ENCODE peak calls at places on chromosomes 11 and 22, in eight cellular contexts. A, Y, E, R, U, D, Q and B are unnamed samples.

GRCh38 chr11:76206327-76207081 is at the start of gene WNT11:
- DNase-seq in A (peak), Y (peak), E (no peak), R (peak), U (peak), D (no peak), Q (no peak), B (no peak)

GRCh38 chr22:27011717-27012116 is 354.3 kb downstream of the MIAT start:
- DNase-seq in A (no peak), Y (no peak), E (no peak), R (no peak), U (no peak), D (no peak), Q (no peak), B (no peak)

GRCh38 chr22:35995772-35996171 is 32.9 kb downstream of the RBFOX2 start:
- DNase-seq in A (peak), Y (peak), E (no peak), R (no peak), U (no peak), D (no peak), Q (no peak), B (peak)

GRCh38 chr22:21937821-21938070 is 14.9 kb downstream of the PPM1F start:
- DNase-seq in A (no peak), Y (peak), E (no peak), R (no peak), U (no peak), D (no peak), Q (no peak), B (no peak)

GRCh38 chr11:86089659-86090058 is 20.8 kb upstream of the PICALM start:
- DNase-seq in A (no peak), Y (no peak), E (no peak), R (no peak), U (no peak), D (no peak), Q (no peak), B (no peak)

GRCh38 chr11:125572916-125573315 is 3.6 kb downstream of the EI24 start:
- DNase-seq in A (no peak), Y (no peak), E (no peak), R (no peak), U (no peak), D (no peak), Q (no peak), B (no peak)

GRCh38 chr11:22764732-22765131 is 64.9 kb downstream of the SVIP start:
- DNase-seq in A (no peak), Y (no peak), E (no peak), R (no peak), U (no peak), D (no peak), Q (no peak), B (no peak)

GRCh38 chr11:44747339-44747738 is 20.6 kb downstream of the TSPAN18 start:
- DNase-seq in A (no peak), Y (no peak), E (no peak), R (no peak), U (no peak), D (no peak), Q (no peak), B (no peak)

GRCh38 chr11:8807544-8808225 is 103.3 kb upstream of the AKIP1 start:
- DNase-seq in A (peak), Y (no peak), E (no peak), R (no peak), U (no peak), D (no peak), Q (no peak), B (peak)

GRCh38 chr11:49995559-49995958 is 13.2 kb upstream of the OR4C12 start:
- DNase-seq in A (peak), Y (no peak), E (no peak), R (peak), U (peak), D (no peak), Q (no peak), B (no peak)

GRCh38 chr11:69504576-69505420 is 23.3 kb downstream of the LINC01488 start:
- DNase-seq in A (no peak), Y (no peak), E (no peak), R (no peak), U (no peak), D (no peak), Q (no peak), B (peak)

GRCh38 chr22:40401981-40402406 is 31.6 kb downstream of the SGSM3 start:
- DNase-seq in A (no peak), Y (no peak), E (no peak), R (no peak), U (no peak), D (no peak), Q (no peak), B (no peak)

GRCh38 chr11:107609384-107610218 is 18.7 kb downstream of the ELMOD1 start:
- DNase-seq in A (no peak), Y (no peak), E (no peak), R (no peak), U (no peak), D (no peak), Q (no peak), B (no peak)

GRCh38 chr11:82899957-82900276 is 313 bp downstream of the PRCP start:
- DNase-seq in A (no peak), Y (no peak), E (no peak), R (peak), U (no peak), D (no peak), Q (no peak), B (no peak)

GRCh38 chr11:104956528-104956927 is 11.8 kb downstream of the CASP4 start:
- DNase-seq in A (no peak), Y (no peak), E (no peak), R (no peak), U (peak), D (no peak), Q (no peak), B (no peak)

GRCh38 chr11:134041791-134042696 is 26.8 kb upstream of the JAM3 start:
- DNase-seq in A (no peak), Y (peak), E (no peak), R (no peak), U (no peak), D (no peak), Q (no peak), B (no peak)